ENCODE peak calls at places on chromosome 20, in five cellular contexts. D is NB4, S is Panc1, T is hippocampal formation, K is testis. B is an unnamed sample.

GRCh38 chr20:38658879-38659612 is 57.4 kb downstream of the ARHGAP40 start:
- DNase-seq in D (no peak), S (no peak), T (no peak), K (no peak), B (peak; percentile 67)

GRCh38 chr20:64242797-64243475 is 12.6 kb upstream of the PCMTD2 start:
- DNase-seq in D (no peak), S (no peak), T (no peak), K (no peak), B (no peak)

GRCh38 chr20:36491901-36492617 is 49.3 kb upstream of the MYL9 start:
- DNase-seq in D (peak; percentile 76), S (no peak), T (no peak), K (no peak), B (no peak)

GRCh38 chr20:23641936-23642751 is 4.4 kb upstream of the CST3 start:
- DNase-seq in D (peak; percentile 77), S (no peak), T (peak; percentile 29), K (peak; percentile 45), B (no peak)

GRCh38 chr20:4726710-4727391 is 5.1 kb downstream of the PRND start:
- DNase-seq in D (peak; percentile 18), S (no peak), T (no peak), K (peak; percentile 76), B (no peak)

GRCh38 chr20:32231847-32232246 is 24.2 kb downstream of the POFUT1 start:
- DNase-seq in D (peak; percentile 43), S (no peak), T (no peak), K (no peak), B (no peak)

GRCh38 chr20:3674995-3675900 is 6.6 kb downstream of the ADAM33 start:
- DNase-seq in D (no peak), S (no peak), T (no peak), K (no peak), B (no peak)

GRCh38 chr20:24835195-24835594 is 113.9 kb upstream of the CST7 start:
- DNase-seq in D (no peak), S (no peak), T (no peak), K (no peak), B (no peak)

GRCh38 chr20:38685853-38686473 is 38.3 kb upstream of the SLC32A1 start:
- DNase-seq in D (peak; percentile 53), S (no peak), T (no peak), K (peak; percentile 66), B (peak; percentile 32)

GRCh38 chr20:2663364-2663886 is 591 bp downstream of the IDH3B start:
- DNase-seq in D (no peak), S (no peak), T (no peak), K (no peak), B (peak; percentile 38)

GRCh38 chr20:45308078-45308778 is at the start of gene MATN4:
- DNase-seq in D (no peak), S (no peak), T (no peak), K (no peak), B (peak; percentile 71)

GRCh38 chr20:32126919-32127318 is 17.4 kb downstream of the TM9SF4 start:
- DNase-seq in D (no peak), S (no peak), T (no peak), K (no peak), B (no peak)

GRCh38 chr20:56628015-56628872 is 862 bp upstream of the TFAP2C start:
- DNase-seq in D (peak; percentile 53), S (no peak), T (no peak), K (peak; percentile 15), B (no peak)

GRCh38 chr20:44138859-44139258 is 48.1 kb downstream of the JPH2 start:
- DNase-seq in D (no peak), S (no peak), T (no peak), K (no peak), B (no peak)

GRCh38 chr20:58229198-58229802 is 847 bp upstream of the ANKRD60 start:
- DNase-seq in D (no peak), S (no peak), T (no peak), K (no peak), B (no peak)

GRCh38 chr20:59351148-59352040 is 51.0 kb downstream of the EDN3 start:
- DNase-seq in D (no peak), S (peak; percentile 33), T (no peak), K (no peak), B (no peak)

GRCh38 chr20:47400685-47401084 is 44.2 kb upstream of the ZMYND8 start:
- DNase-seq in D (peak; percentile 51), S (no peak), T (no peak), K (peak; percentile 83), B (peak; percentile 55)

GRCh38 chr20:7285918-7286556 is 518.6 kb downstream of the BMP2 start:
- DNase-seq in D (peak; percentile 88), S (peak; percentile 76), T (peak; percentile 64), K (peak; percentile 95), B (peak; percentile 92)

GRCh38 chr20:34824026-34824860 is 1.2 kb downstream of the NCOA6 start:
- DNase-seq in D (peak; percentile 76), S (peak; percentile 46), T (no peak), K (peak; percentile 83), B (peak; percentile 86)

GRCh38 chr20:33158637-33159385 is 9.1 kb upstream of the BPIFA2 start:
- DNase-seq in D (no peak), S (no peak), T (no peak), K (no peak), B (no peak)

GRCh38 chr20:57441510-57442154 is 50.4 kb downstream of the RBM38 start:
- DNase-seq in D (no peak), S (no peak), T (no peak), K (no peak), B (no peak)

GRCh38 chr20:58810116-58810878 is 40.4 kb downstream of the GNAS-AS1 start:
- DNase-seq in D (peak; percentile 94), S (no peak), T (no peak), K (no peak), B (no peak)

GRCh38 chr20:41149679-41150131 is 12.4 kb downstream of the PLCG1 start:
- DNase-seq in D (peak; percentile 34), S (no peak), T (no peak), K (no peak), B (peak; percentile 25)

GRCh38 chr20:5078399-5078958 is 41.3 kb downstream of the PCNA start:
- DNase-seq in D (peak; percentile 98), S (no peak), T (peak; percentile 56), K (peak; percentile 73), B (peak; percentile 67)

GRCh38 chr20:51871943-51872342 is 69.6 kb upstream of the SALL4 start:
- DNase-seq in D (no peak), S (no peak), T (no peak), K (no peak), B (no peak)

GRCh38 chr20:51487525-51488279 is 54.8 kb downstream of the NFATC2 start:
- DNase-seq in D (no peak), S (peak; percentile 63), T (no peak), K (no peak), B (no peak)

GRCh38 chr20:21562656-21563055 is 48.8 kb upstream of the NKX2-2 start:
- DNase-seq in D (no peak), S (no peak), T (no peak), K (no peak), B (no peak)

GRCh38 chr20:51284871-51285270 is 257.6 kb downstream of the NFATC2 start:
- DNase-seq in D (no peak), S (no peak), T (peak; percentile 22), K (no peak), B (no peak)

GRCh38 chr20:36462440-36463211 is 78.7 kb upstream of the MYL9 start:
- DNase-seq in D (peak; percentile 89), S (no peak), T (no peak), K (peak; percentile 54), B (peak; percentile 61)

GRCh38 chr20:3238616-3239025 is 369 bp downstream of the SLC4A11 start:
- DNase-seq in D (peak; percentile 59), S (no peak), T (no peak), K (peak; percentile 23), B (peak; percentile 76)

GRCh38 chr20:11090751-11091150 is 417.0 kb upstream of the JAG1 start:
- DNase-seq in D (no peak), S (no peak), T (no peak), K (no peak), B (no peak)

GRCh38 chr20:58003525-58003924 is 224.9 kb downstream of the ANKRD60 start:
- DNase-seq in D (no peak), S (no peak), T (no peak), K (peak; percentile 49), B (no peak)

GRCh38 chr20:3661836-3662665 is 1.1 kb downstream of the GFRA4 start:
- DNase-seq in D (no peak), S (no peak), T (no peak), K (no peak), B (no peak)

GRCh38 chr20:47950103-47950502 is 164.8 kb upstream of the SULF2 start:
- DNase-seq in D (no peak), S (no peak), T (peak; percentile 7), K (peak; percentile 40), B (no peak)

GRCh38 chr20:41145821-41146620 is 8.7 kb downstream of the PLCG1 start:
- DNase-seq in D (no peak), S (no peak), T (peak; percentile 39), K (peak; percentile 25), B (no peak)

GRCh38 chr20:50721881-50722281 is 9.5 kb upstream of the PARD6B start:
- DNase-seq in D (no peak), S (no peak), T (no peak), K (peak; percentile 91), B (no peak)

GRCh38 chr20:56872620-56873458 is 243.7 kb downstream of the TFAP2C start:
- DNase-seq in D (peak; percentile 30), S (no peak), T (no peak), K (no peak), B (no peak)

GRCh38 chr20:21357851-21358250 is 39.5 kb downstream of the NKX2-4 start:
- DNase-seq in D (no peak), S (no peak), T (no peak), K (no peak), B (peak; percentile 54)

B was measured in DMS53.